ENCODE peak calls at places on chromosomes 4 and X, in five cellular contexts. Y is tibial nerve, Z is stromal cell of bone marrow, T is cardiac muscle cell, Q is myocyte. I is an unnamed sample.

GRCh38 chrX:56343664-56344063 is 111.5 kb downstream of the KLF8 start:
- DNase-seq in Z (no peak), Q (no peak), T (no peak), Y (no peak), I (no peak)

GRCh38 chr4:175813841-175814240 is 1.8 kb upstream of the GPM6A start:
- DNase-seq in T (no peak), Z (no peak), Y (no peak), Q (no peak), I (no peak)

GRCh38 chrX:39070009-39070408 is 268.8 kb downstream of the MID1IP1 start:
- DNase-seq in Z (no peak), Q (no peak), T (no peak), Y (no peak), I (no peak)

GRCh38 chr4:80587861-80588385 is 252.4 kb downstream of the CFAP299 start:
- DNase-seq in Q (no peak), Z (no peak), T (no peak), Y (no peak), I (no peak)

GRCh38 chrX:2863646-2864045 is 34.9 kb downstream of the GYG2 start:
- DNase-seq in Y (no peak), Q (no peak), Z (no peak), T (peak; percentile 55), I (peak; percentile 88)

GRCh38 chrX:139559383-139560042 is 29.0 kb downstream of the F9 start:
- DNase-seq in Z (peak; percentile 25), Q (peak; percentile 70), Y (peak; percentile 72), T (peak; percentile 69), I (peak; percentile 56)

GRCh38 chr4:181951265-181951664 is 291.9 kb upstream of the TENM3 start:
- DNase-seq in T (no peak), Z (no peak), Y (no peak), Q (no peak), I (no peak)

GRCh38 chr4:26687728-26688127 is 103.8 kb downstream of the TBC1D19 start:
- DNase-seq in Q (peak; percentile 57), Y (no peak), T (no peak), Z (peak; percentile 54), I (no peak)

GRCh38 chr4:8540072-8540471 is 40.1 kb upstream of the GPR78 start:
- DNase-seq in Y (no peak), Z (no peak), T (no peak), Q (no peak), I (peak; percentile 22)

GRCh38 chr4:161252520-161253141 is 911.2 kb downstream of the FSTL5 start:
- DNase-seq in Z (no peak), T (peak; percentile 37), Q (peak; percentile 37), Y (no peak), I (no peak)

GRCh38 chr4:183124865-183125264 is 25.8 kb downstream of the WWC2 start:
- DNase-seq in T (no peak), Q (no peak), Z (no peak), Y (no peak), I (no peak)

GRCh38 chr4:94390804-94391410 is 48.3 kb upstream of the HPGDS start:
- DNase-seq in T (no peak), Q (peak; percentile 52), Y (peak; percentile 67), Z (no peak), I (no peak)

I was measured in islet precursor cell.